ENCODE peak calls at places on chromosomes 5 and 9, in six cellular contexts. L, V, X, C, N and A are unnamed samples.

GRCh38 chr5:142426676-142427364 is 102.0 kb upstream of the SPRY4 start:
- DNase-seq in L (no peak), V (no peak), X (no peak), C (no peak), N (no peak), A (no peak)

GRCh38 chr9:31137850-31138160 is 1246.6 kb upstream of the ACO1 start:
- DNase-seq in L (no peak), V (no peak), X (no peak), C (no peak), N (no peak), A (no peak)

GRCh38 chr9:91948423-91949292 is 1.4 kb downstream of the ROR2 start:
- DNase-seq in L (no peak), V (no peak), X (peak), C (peak), N (no peak), A (no peak)

GRCh38 chr9:27365977-27366376 is 69.0 kb upstream of the EQTN start:
- DNase-seq in L (no peak), V (no peak), X (no peak), C (no peak), N (no peak), A (peak)

GRCh38 chr9:37466037-37466709 is 923 bp upstream of the ZBTB5 start:
- DNase-seq in L (no peak), V (peak), X (peak), C (peak), N (peak), A (peak)

GRCh38 chr5:156934450-156935211 is 28.4 kb downstream of the TIMD4 start:
- DNase-seq in L (peak), V (no peak), X (peak), C (no peak), N (no peak), A (peak)

GRCh38 chr9:105264380-105264779 is 19.9 kb downstream of the SLC44A1 start:
- DNase-seq in L (no peak), V (no peak), X (no peak), C (peak), N (peak), A (peak)

GRCh38 chr5:147904110-147904509 is 2.2 kb downstream of the C5orf46 start:
- DNase-seq in L (no peak), V (no peak), X (no peak), C (no peak), N (no peak), A (no peak)

GRCh38 chr5:132901730-132902129 is 28.3 kb downstream of the LEAP2 start:
- DNase-seq in L (no peak), V (no peak), X (no peak), C (no peak), N (no peak), A (no peak)

GRCh38 chr5:123813251-123813650 is 301.3 kb downstream of the CSNK1G3 start:
- DNase-seq in L (no peak), V (no peak), X (no peak), C (peak), N (peak), A (no peak)

GRCh38 chr9:90970603-90971002 is 169.0 kb downstream of the SYK start:
- DNase-seq in L (no peak), V (no peak), X (no peak), C (peak), N (no peak), A (no peak)

GRCh38 chr5:79806741-79807140 is 117.1 kb downstream of the CMYA5 start:
- DNase-seq in L (peak), V (peak), X (no peak), C (peak), N (no peak), A (peak)

GRCh38 chr9:89593776-89594427 is 10.9 kb upstream of the GADD45G start:
- DNase-seq in L (peak), V (no peak), X (peak), C (peak), N (no peak), A (peak)

GRCh38 chr5:14492341-14492964 is 89.1 kb upstream of the OTULINL start:
- DNase-seq in L (no peak), V (no peak), X (no peak), C (no peak), N (no peak), A (no peak)

GRCh38 chr9:114551750-114552685 is 35.6 kb upstream of the ATP6V1G1 start:
- DNase-seq in L (no peak), V (no peak), X (no peak), C (peak), N (peak), A (no peak)

GRCh38 chr5:112232651-112233050 is 186.4 kb downstream of the EPB41L4A start:
- DNase-seq in L (no peak), V (no peak), X (no peak), C (no peak), N (no peak), A (no peak)

GRCh38 chr9:17005085-17005484 is 129.8 kb upstream of the CNTLN start:
- DNase-seq in L (no peak), V (no peak), X (peak), C (peak), N (peak), A (no peak)

GRCh38 chr9:135512241-135512603 is 9.0 kb upstream of the LCN1 start:
- DNase-seq in L (no peak), V (no peak), X (no peak), C (no peak), N (no peak), A (no peak)

GRCh38 chr9:101536351-101536750 is 2.7 kb downstream of the RNF20 start:
- DNase-seq in L (no peak), V (no peak), X (no peak), C (peak), N (peak), A (no peak)

GRCh38 chr9:34405719-34406118 is 29.0 kb upstream of the MYORG start:
- DNase-seq in L (no peak), V (peak), X (no peak), C (peak), N (no peak), A (no peak)

GRCh38 chr9:8651126-8651525 is 851.5 kb upstream of the DMAC1 start:
- DNase-seq in L (no peak), V (no peak), X (no peak), C (no peak), N (no peak), A (no peak)

GRCh38 chr9:133944746-133945135 is 47.4 kb downstream of the VAV2 start:
- DNase-seq in L (no peak), V (no peak), X (peak), C (peak), N (peak), A (no peak)

GRCh38 chr5:82272957-82273356 is 5.2 kb downstream of the RPS23 start:
- DNase-seq in L (no peak), V (no peak), X (peak), C (no peak), N (no peak), A (peak)

GRCh38 chr5:59673438-59674058 is 220.0 kb downstream of the PDE4D start:
- DNase-seq in L (peak), V (no peak), X (no peak), C (peak), N (peak), A (peak)

GRCh38 chr5:106292654-106293053 is 1378.1 kb downstream of the EFNA5 start:
- DNase-seq in L (no peak), V (no peak), X (no peak), C (peak), N (no peak), A (no peak)

GRCh38 chr9:93132287-93132927 is 1.6 kb downstream of the NINJ1 start:
- DNase-seq in L (no peak), V (peak), X (peak), C (peak), N (peak), A (no peak)

GRCh38 chr5:32163785-32164184 is 10.3 kb downstream of the GOLPH3 start:
- DNase-seq in L (peak), V (no peak), X (no peak), C (no peak), N (no peak), A (no peak)

GRCh38 chr5:160629007-160629402 is 207.3 kb downstream of the PTTG1 start:
- DNase-seq in L (no peak), V (no peak), X (no peak), C (no peak), N (no peak), A (no peak)

GRCh38 chr5:174327317-174327864 is 281.9 kb downstream of the NSG2 start:
- DNase-seq in L (peak), V (no peak), X (peak), C (peak), N (peak), A (peak)

GRCh38 chr5:73280821-73281746 is 108.1 kb downstream of the TMEM174 start:
- DNase-seq in L (no peak), V (no peak), X (no peak), C (peak), N (no peak), A (no peak)

GRCh38 chr9:136086213-136086881 is 8.7 kb downstream of the NACC2 start:
- DNase-seq in L (no peak), V (no peak), X (peak), C (no peak), N (no peak), A (no peak)